ENCODE peak calls at places on chromosome 17, in seven cellular contexts. One of them, this sample, is unnamed.

GRCh38 chr17:59026176-59026939 is 80.3 kb downstream of the TRIM37 start:
- DNase-seq in effector memory CD4-positive, alpha-beta T cell: no peak
- DNase-seq in activated CD4-positive, alpha-beta T cell treated with anti-CD3 and anti-CD28 coated beads, Interleukin-2, amount 50 U/mL, for 48 hours: no peak
- DNase-seq in NCI-H1092: no peak
- DNase-seq in germinal center: no peak
- DNase-seq in H9: no peak
- DNase-seq in GDM1: no peak
- DNase-seq in this sample: peak; percentile 39

GRCh38 chr17:37717627-37718382 is 27.1 kb downstream of the HNF1B start:
- DNase-seq in effector memory CD4-positive, alpha-beta T cell: no peak
- DNase-seq in activated CD4-positive, alpha-beta T cell treated with anti-CD3 and anti-CD28 coated beads, Interleukin-2, amount 50 U/mL, for 48 hours: no peak
- DNase-seq in NCI-H1092: no peak
- DNase-seq in germinal center: no peak
- DNase-seq in H9: no peak
- DNase-seq in GDM1: no peak
- DNase-seq in this sample: peak; percentile 84

GRCh38 chr17:58094118-58094517 is 10.9 kb downstream of the DYNLL2 start:
- DNase-seq in effector memory CD4-positive, alpha-beta T cell: no peak
- DNase-seq in activated CD4-positive, alpha-beta T cell treated with anti-CD3 and anti-CD28 coated beads, Interleukin-2, amount 50 U/mL, for 48 hours: no peak
- DNase-seq in NCI-H1092: no peak
- DNase-seq in germinal center: no peak
- DNase-seq in H9: no peak
- DNase-seq in GDM1: no peak
- DNase-seq in this sample: no peak

GRCh38 chr17:57898487-57899311 is 48.9 kb upstream of the MRPS23 start:
- DNase-seq in effector memory CD4-positive, alpha-beta T cell: no peak
- DNase-seq in activated CD4-positive, alpha-beta T cell treated with anti-CD3 and anti-CD28 coated beads, Interleukin-2, amount 50 U/mL, for 48 hours: no peak
- DNase-seq in NCI-H1092: no peak
- DNase-seq in germinal center: no peak
- DNase-seq in H9: peak; percentile 95
- DNase-seq in GDM1: no peak
- DNase-seq in this sample: no peak

GRCh38 chr17:82863941-82864720 is 24.3 kb upstream of the ZNF750 start:
- DNase-seq in effector memory CD4-positive, alpha-beta T cell: peak; percentile 77
- DNase-seq in activated CD4-positive, alpha-beta T cell treated with anti-CD3 and anti-CD28 coated beads, Interleukin-2, amount 50 U/mL, for 48 hours: peak; percentile 79
- DNase-seq in NCI-H1092: no peak
- DNase-seq in germinal center: peak; percentile 61
- DNase-seq in H9: no peak
- DNase-seq in GDM1: peak; percentile 73
- DNase-seq in this sample: no peak

GRCh38 chr17:37476431-37477130 is 13.1 kb upstream of the DUSP14 start:
- DNase-seq in effector memory CD4-positive, alpha-beta T cell: no peak
- DNase-seq in activated CD4-positive, alpha-beta T cell treated with anti-CD3 and anti-CD28 coated beads, Interleukin-2, amount 50 U/mL, for 48 hours: no peak
- DNase-seq in NCI-H1092: no peak
- DNase-seq in germinal center: no peak
- DNase-seq in H9: no peak
- DNase-seq in GDM1: no peak
- DNase-seq in this sample: no peak

GRCh38 chr17:75645889-75646625 is 12.8 kb downstream of the SMIM5 start:
- DNase-seq in effector memory CD4-positive, alpha-beta T cell: no peak
- DNase-seq in activated CD4-positive, alpha-beta T cell treated with anti-CD3 and anti-CD28 coated beads, Interleukin-2, amount 50 U/mL, for 48 hours: no peak
- DNase-seq in NCI-H1092: no peak
- DNase-seq in germinal center: no peak
- DNase-seq in H9: peak; percentile 60
- DNase-seq in GDM1: peak; percentile 80
- DNase-seq in this sample: no peak

GRCh38 chr17:69192754-69193153 is 35.9 kb downstream of the ABCA10 start:
- DNase-seq in effector memory CD4-positive, alpha-beta T cell: no peak
- DNase-seq in activated CD4-positive, alpha-beta T cell treated with anti-CD3 and anti-CD28 coated beads, Interleukin-2, amount 50 U/mL, for 48 hours: no peak
- DNase-seq in NCI-H1092: no peak
- DNase-seq in germinal center: no peak
- DNase-seq in H9: no peak
- DNase-seq in GDM1: no peak
- DNase-seq in this sample: no peak

GRCh38 chr17:78019976-78020716 is 61.6 kb downstream of the TNRC6C start:
- DNase-seq in effector memory CD4-positive, alpha-beta T cell: no peak
- DNase-seq in activated CD4-positive, alpha-beta T cell treated with anti-CD3 and anti-CD28 coated beads, Interleukin-2, amount 50 U/mL, for 48 hours: no peak
- DNase-seq in NCI-H1092: no peak
- DNase-seq in germinal center: no peak
- DNase-seq in H9: no peak
- DNase-seq in GDM1: no peak
- DNase-seq in this sample: no peak